ENCODE peak calls at places on chromosomes 12 and 14, in ten cellular contexts. N, I, X, D, H, T, B, Y, R and J are unnamed samples.

GRCh38 chr12:123621619-123622530 is 11.6 kb downstream of the EIF2B1 start:
- DNase-seq in N (no peak), I (no peak), X (no peak), D (no peak), H (no peak), T (no peak), B (no peak), Y (no peak), R (peak; percentile 11), J (no peak)

GRCh38 chr14:94193776-94194175 is 19.7 kb downstream of the PPP4R4 start:
- DNase-seq in N (no peak), I (no peak), X (no peak), D (no peak), H (no peak), T (no peak), B (no peak), Y (no peak), R (no peak), J (no peak)

GRCh38 chr14:102471921-102472814 is 37.4 kb downstream of the ANKRD9 start:
- DNase-seq in N (no peak), I (no peak), X (no peak), D (no peak), H (no peak), T (no peak), B (no peak), Y (no peak), R (no peak), J (no peak)

GRCh38 chr12:8065991-8066594 is at the start of gene C3AR1:
- DNase-seq in N (no peak), I (no peak), X (no peak), D (peak; percentile 70), H (no peak), T (no peak), B (no peak), Y (peak; percentile 63), R (peak; percentile 23), J (peak; percentile 82)

GRCh38 chr14:60648934-60649814 is at the start of gene SIX1:
- DNase-seq in N (peak; percentile 51), I (no peak), X (peak; percentile 98), D (peak; percentile 84), H (no peak), T (no peak), B (peak; percentile 90), Y (peak; percentile 79), R (peak; percentile 47), J (no peak)

GRCh38 chr12:92753976-92754885 is 51.4 kb downstream of the PLEKHG7 start:
- DNase-seq in N (no peak), I (no peak), X (no peak), D (no peak), H (no peak), T (no peak), B (no peak), Y (no peak), R (no peak), J (no peak)

GRCh38 chr14:72262771-72263170 is 330.5 kb downstream of the RGS6 start:
- DNase-seq in N (no peak), I (no peak), X (no peak), D (no peak), H (no peak), T (no peak), B (no peak), Y (no peak), R (no peak), J (no peak)

GRCh38 chr12:25835385-25835784 is 123.1 kb upstream of the RASSF8 start:
- DNase-seq in N (no peak), I (no peak), X (no peak), D (no peak), H (no peak), T (no peak), B (no peak), Y (no peak), R (no peak), J (no peak)

GRCh38 chr12:39401459-39401858 is 41.5 kb downstream of the KIF21A start:
- DNase-seq in N (no peak), I (no peak), X (no peak), D (no peak), H (no peak), T (no peak), B (no peak), Y (no peak), R (no peak), J (no peak)

GRCh38 chr12:115421796-115422709 is 738.1 kb upstream of the TBX3 start:
- DNase-seq in N (no peak), I (no peak), X (no peak), D (no peak), H (no peak), T (no peak), B (no peak), Y (no peak), R (no peak), J (no peak)

GRCh38 chr14:73612339-73613045 is at the start of gene ACOT6:
- DNase-seq in N (peak; percentile 77), I (peak; percentile 21), X (peak; percentile 90), D (peak; percentile 88), H (no peak), T (peak; percentile 79), B (peak; percentile 84), Y (no peak), R (peak; percentile 72), J (peak; percentile 69)

GRCh38 chr12:28795306-28795705 is 353.8 kb upstream of the FAR2 start:
- DNase-seq in N (no peak), I (no peak), X (no peak), D (no peak), H (no peak), T (no peak), B (no peak), Y (no peak), R (no peak), J (no peak)

GRCh38 chr14:74579447-74580274 is 32.4 kb downstream of the LTBP2 start:
- DNase-seq in N (no peak), I (no peak), X (no peak), D (peak; percentile 89), H (no peak), T (no peak), B (no peak), Y (peak; percentile 77), R (peak; percentile 77), J (peak; percentile 42)

GRCh38 chr14:103711516-103712431 is 3.5 kb downstream of the XRCC3 start:
- DNase-seq in N (peak; percentile 67), I (no peak), X (no peak), D (no peak), H (no peak), T (no peak), B (no peak), Y (no peak), R (no peak), J (no peak)

GRCh38 chr12:102021540-102022246 is 40.1 kb downstream of the WASHC3 start:
- DNase-seq in N (no peak), I (no peak), X (no peak), D (no peak), H (no peak), T (no peak), B (no peak), Y (no peak), R (no peak), J (no peak)

GRCh38 chr12:8780389-8780788 is 42.0 kb upstream of the A2ML1 start:
- DNase-seq in N (no peak), I (no peak), X (no peak), D (peak; percentile 51), H (no peak), T (no peak), B (peak; percentile 4), Y (peak; percentile 6), R (no peak), J (no peak)